ENCODE peak calls at places on chromosomes 5 and 9, in nine cellular contexts. K is renal cortical epithelial cell; V is GM19239; U is activated CD4-positive, alpha-beta T cell treated with anti-CD3 and anti-CD28 coated beads for 48 hours; C is HT1080; H is cardiac septum; R is anterior cingulate cortex; F is RWPE1; M is GM04503. B is an unnamed sample.

GRCh38 chr5:9538504-9538903 is 7.4 kb downstream of the SEMA5A start:
- DNase-seq in K (no peak), V (no peak), U (no peak), C (no peak), H (no peak), R (no peak), F (no peak), M (no peak), B (no peak)

GRCh38 chr9:4661165-4662095 is 664 bp upstream of the PLPP6 start:
- DNase-seq in K (peak; percentile 19), V (no peak), U (no peak), C (no peak), H (no peak), R (no peak), F (no peak), M (no peak), B (no peak)

GRCh38 chr9:372143-372542 is 157.5 kb downstream of the DOCK8 start:
- DNase-seq in K (no peak), V (no peak), U (no peak), C (no peak), H (no peak), R (no peak), F (no peak), M (no peak), B (no peak)

GRCh38 chr5:145324101-145324500 is 511.0 kb downstream of the PRELID2 start:
- DNase-seq in K (no peak), V (no peak), U (no peak), C (no peak), H (no peak), R (no peak), F (no peak), M (peak; percentile 17), B (no peak)

GRCh38 chr9:133604214-133604613 is 5.0 kb downstream of the FAM163B start:
- DNase-seq in K (no peak), V (no peak), U (peak; percentile 41), C (no peak), H (no peak), R (no peak), F (no peak), M (no peak), B (no peak)

GRCh38 chr5:145937432-145938250 is 1.3 kb downstream of the SH3RF2 start:
- DNase-seq in K (peak; percentile 95), V (no peak), U (peak; percentile 28), C (peak; percentile 91), H (no peak), R (no peak), F (peak; percentile 97), M (no peak), B (no peak)

GRCh38 chr5:133227897-133228296 is 176.1 kb downstream of the HSPA4 start:
- DNase-seq in K (no peak), V (no peak), U (no peak), C (no peak), H (no peak), R (no peak), F (no peak), M (no peak), B (no peak)

GRCh38 chr5:167451091-167451490 is 840.4 kb upstream of the WWC1 start:
- DNase-seq in K (no peak), V (no peak), U (no peak), C (no peak), H (no peak), R (no peak), F (no peak), M (no peak), B (no peak)

GRCh38 chr9:109968702-109969450 is 188.9 kb downstream of the PALM2AKAP2 start:
- DNase-seq in K (no peak), V (no peak), U (peak; percentile 18), C (peak; percentile 39), H (no peak), R (no peak), F (peak; percentile 27), M (no peak), B (no peak)

GRCh38 chr9:114825126-114825525 is 19.3 kb upstream of the TNFSF15 start:
- DNase-seq in K (no peak), V (no peak), U (no peak), C (no peak), H (no peak), R (no peak), F (no peak), M (no peak), B (no peak)

GRCh38 chr5:1105350-1106265 is 6.3 kb downstream of the SLC12A7 start:
- DNase-seq in K (peak; percentile 84), V (peak; percentile 88), U (peak; percentile 61), C (no peak), H (no peak), R (no peak), F (no peak), M (no peak), B (no peak)

GRCh38 chr5:141487131-141487530 is 1.8 kb upstream of the PCDHGC5 start:
- DNase-seq in K (no peak), V (no peak), U (no peak), C (no peak), H (no peak), R (no peak), F (no peak), M (no peak), B (no peak)

GRCh38 chr9:111120526-111120925 is 82.3 kb upstream of the LPAR1 start:
- DNase-seq in K (no peak), V (no peak), U (no peak), C (no peak), H (no peak), R (no peak), F (no peak), M (no peak), B (no peak)

GRCh38 chr9:5897851-5898250 is 7.2 kb downstream of the MLANA start:
- DNase-seq in K (no peak), V (no peak), U (no peak), C (peak; percentile 79), H (no peak), R (no peak), F (no peak), M (no peak), B (no peak)

GRCh38 chr5:67771221-67771620 is 444.3 kb upstream of the PIK3R1 start:
- DNase-seq in K (no peak), V (no peak), U (no peak), C (no peak), H (no peak), R (no peak), F (no peak), M (no peak), B (no peak)

GRCh38 chr5:60842859-60843692 is 993 bp downstream of the ELOVL7 start:
- DNase-seq in K (no peak), V (no peak), U (peak; percentile 14), C (no peak), H (no peak), R (no peak), F (peak; percentile 51), M (no peak), B (no peak)

GRCh38 chr9:131530930-131531832 is at the start of gene UCK1:
- DNase-seq in K (peak; percentile 31), V (peak; percentile 98), U (peak; percentile 84), C (peak; percentile 74), H (peak; percentile 90), R (peak; percentile 8), F (peak; percentile 100), M (peak; percentile 13), B (peak; percentile 40)

GRCh38 chr5:14250094-14250777 is 107.1 kb downstream of the TRIO start:
- DNase-seq in K (peak; percentile 78), V (no peak), U (no peak), C (no peak), H (no peak), R (no peak), F (no peak), M (no peak), B (no peak)

GRCh38 chr5:89707891-89708290 is 701.7 kb downstream of the CETN3 start:
- DNase-seq in K (no peak), V (no peak), U (no peak), C (no peak), H (no peak), R (no peak), F (no peak), M (no peak), B (no peak)

GRCh38 chr9:24738421-24738961 is 192.8 kb upstream of the IZUMO3 start:
- DNase-seq in K (no peak), V (no peak), U (no peak), C (no peak), H (no peak), R (no peak), F (no peak), M (no peak), B (no peak)

GRCh38 chr5:144191998-144192397 is 21.3 kb downstream of the KCTD16 start:
- DNase-seq in K (peak; percentile 92), V (peak; percentile 35), U (no peak), C (peak; percentile 71), H (no peak), R (no peak), F (peak; percentile 42), M (no peak), B (peak; percentile 55)

GRCh38 chr9:110099236-110099741 is 108.7 kb downstream of the C9orf152 start:
- DNase-seq in K (peak; percentile 54), V (no peak), U (no peak), C (peak; percentile 51), H (no peak), R (no peak), F (peak; percentile 75), M (peak; percentile 62), B (no peak)

GRCh38 chr5:136028782-136029742 is at the start of gene TGFBI:
- DNase-seq in K (no peak), V (no peak), U (peak; percentile 26), C (no peak), H (peak; percentile 82), R (no peak), F (peak; percentile 90), M (no peak), B (no peak)

GRCh38 chr5:41636605-41637004 is 126.2 kb upstream of the PLCXD3 start:
- DNase-seq in K (peak; percentile 4), V (no peak), U (peak; percentile 2), C (peak; percentile 12), H (no peak), R (no peak), F (no peak), M (no peak), B (no peak)

GRCh38 chr9:96014078-96014477 is 138.6 kb downstream of the ERCC6L2 start:
- DNase-seq in K (no peak), V (no peak), U (peak; percentile 59), C (no peak), H (no peak), R (no peak), F (no peak), M (no peak), B (no peak)

GRCh38 chr9:21611896-21612295 is 129.8 kb upstream of the IFNE start:
- DNase-seq in K (peak; percentile 85), V (no peak), U (peak; percentile 49), C (no peak), H (no peak), R (no peak), F (peak; percentile 64), M (no peak), B (peak; percentile 65)

GRCh38 chr5:38079625-38080402 is 178.5 kb upstream of the EGFLAM start:
- DNase-seq in K (no peak), V (no peak), U (no peak), C (no peak), H (no peak), R (no peak), F (no peak), M (no peak), B (no peak)

GRCh38 chr5:117889592-117889991 is 1098.8 kb downstream of the DTWD2 start:
- DNase-seq in K (peak; percentile 37), V (no peak), U (no peak), C (peak; percentile 66), H (no peak), R (no peak), F (no peak), M (peak; percentile 62), B (no peak)

GRCh38 chr5:53642006-53642405 is 81.6 kb downstream of the NDUFS4 start:
- DNase-seq in K (peak; percentile 38), V (no peak), U (no peak), C (peak; percentile 41), H (no peak), R (no peak), F (peak; percentile 45), M (peak; percentile 3), B (peak; percentile 9)